ENCODE peak calls at places on chromosomes 16 and 17, in eight cellular contexts. L, V, O, M, G, X, B and I are unnamed samples.

GRCh38 chr16:69848635-69849545 is 86.8 kb downstream of the WWP2 start:
- DNase-seq in M (peak; percentile 59), B (no peak), O (peak; percentile 82), X (peak; percentile 86), L (peak; percentile 81), V (peak; percentile 61), G (peak; percentile 94), I (peak; percentile 45)

GRCh38 chr17:40372031-40372430 is 7.5 kb upstream of the GJD3 start:
- DNase-seq in X (no peak), V (no peak), B (no peak), O (no peak), G (no peak), L (no peak), M (no peak), I (no peak)

GRCh38 chr17:74446551-74447500 is 14.9 kb downstream of the GPRC5C start:
- DNase-seq in O (peak; percentile 68), B (no peak), L (no peak), G (peak; percentile 70), M (no peak), X (no peak), V (peak; percentile 71), I (no peak)

GRCh38 chr17:50532452-50533024 is at the start of gene EPN3:
- DNase-seq in X (no peak), G (no peak), M (peak; percentile 72), L (no peak), B (peak; percentile 88), V (peak; percentile 75), O (no peak), I (no peak)

GRCh38 chr16:69381231-69381630 is 4.6 kb downstream of the TERF2 start:
- DNase-seq in M (no peak), O (no peak), G (no peak), B (no peak), L (no peak), X (no peak), V (no peak), I (no peak)

GRCh38 chr17:77437747-77438146 is 297.0 kb downstream of the SEC14L1 start:
- DNase-seq in M (no peak), X (no peak), L (no peak), V (no peak), G (no peak), O (no peak), B (no peak), I (no peak)

GRCh38 chr17:5587431-5588032 is 3.2 kb upstream of the NLRP1 start:
- DNase-seq in V (no peak), L (peak; percentile 59), O (no peak), M (peak; percentile 81), G (peak; percentile 85), X (peak; percentile 71), B (no peak), I (no peak)

GRCh38 chr17:28716740-28717577 is 709 bp downstream of the RAB34 start:
- DNase-seq in M (peak; percentile 63), V (peak; percentile 67), B (peak; percentile 55), G (peak; percentile 65), O (peak; percentile 58), L (no peak), X (no peak), I (no peak)

GRCh38 chr16:85402910-85403692 is 210.0 kb upstream of the GSE1 start:
- DNase-seq in O (peak; percentile 31), B (no peak), V (peak; percentile 45), L (no peak), X (no peak), G (peak; percentile 84), M (no peak), I (no peak)

GRCh38 chr17:81941484-81942166 is 4.5 kb upstream of the PYCR1 start:
- DNase-seq in O (no peak), L (no peak), G (no peak), X (no peak), B (peak; percentile 66), M (no peak), V (no peak), I (no peak)

GRCh38 chr16:31464348-31464769 is 5.1 kb downstream of the ARMC5 start:
- DNase-seq in X (no peak), B (no peak), L (no peak), V (peak; percentile 45), M (no peak), O (no peak), G (no peak), I (no peak)

GRCh38 chr17:50027639-50028206 is 28.2 kb upstream of the ITGA3 start:
- DNase-seq in G (peak; percentile 93), V (peak; percentile 76), B (peak; percentile 70), M (peak; percentile 67), L (no peak), O (peak; percentile 76), X (peak; percentile 95), I (peak; percentile 94)

DNA sequence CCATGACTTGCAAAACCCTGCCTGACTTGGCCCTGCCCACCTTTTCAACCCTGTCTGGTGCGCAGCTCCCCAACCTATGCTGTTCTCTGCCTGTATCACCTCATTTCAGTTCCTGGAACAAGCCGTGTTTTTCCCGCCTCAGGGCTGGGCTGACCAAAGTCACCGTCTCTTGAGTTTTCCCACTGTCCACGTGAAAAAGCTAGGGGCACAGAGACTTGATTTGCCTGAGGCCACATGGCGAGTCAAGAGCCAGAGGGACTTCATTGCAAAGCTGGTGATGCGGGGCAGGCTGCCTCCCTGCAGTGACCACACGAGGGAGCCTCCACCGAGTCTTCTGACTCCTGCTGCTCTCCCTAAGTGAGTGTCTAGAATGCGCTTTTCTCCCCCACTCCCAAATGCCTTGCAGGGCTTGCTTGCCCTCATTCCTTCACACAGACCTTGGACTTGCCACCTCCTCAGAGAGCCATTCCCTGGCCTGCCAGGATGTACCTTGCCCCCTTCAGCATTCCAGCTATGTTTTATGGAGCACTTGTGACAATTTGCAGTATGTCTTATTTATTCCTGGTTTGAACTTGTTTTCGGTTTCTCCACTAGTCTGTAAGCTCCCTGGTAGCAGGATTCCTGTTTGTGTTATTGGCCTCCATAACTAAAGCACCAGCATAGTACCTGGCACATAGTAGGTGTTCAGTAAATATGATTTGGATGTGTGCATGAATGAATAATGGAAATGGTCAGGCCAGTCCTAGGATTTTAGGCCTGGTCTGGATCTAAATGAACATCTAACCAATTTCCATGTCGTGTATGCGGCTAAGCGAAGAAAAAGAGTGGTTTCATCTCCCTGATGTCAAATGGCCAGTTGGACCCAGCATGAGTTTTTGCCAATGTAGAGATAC is 252.3 kb downstream of the SNX29 start:
- DNase-seq in O (peak; percentile 27), V (no peak), B (peak; percentile 89), G (peak; percentile 62), L (peak; percentile 13), X (peak; percentile 74), M (peak; percentile 85), I (no peak)
- TF ChIP-seq CTCF in O (peak; percentile 39), V (peak; percentile 61), B (peak; percentile 85), G (peak; percentile 90), L (peak; percentile 40), X (peak; percentile 87), M (peak; percentile 74), I (peak; percentile 85)

DNA sequence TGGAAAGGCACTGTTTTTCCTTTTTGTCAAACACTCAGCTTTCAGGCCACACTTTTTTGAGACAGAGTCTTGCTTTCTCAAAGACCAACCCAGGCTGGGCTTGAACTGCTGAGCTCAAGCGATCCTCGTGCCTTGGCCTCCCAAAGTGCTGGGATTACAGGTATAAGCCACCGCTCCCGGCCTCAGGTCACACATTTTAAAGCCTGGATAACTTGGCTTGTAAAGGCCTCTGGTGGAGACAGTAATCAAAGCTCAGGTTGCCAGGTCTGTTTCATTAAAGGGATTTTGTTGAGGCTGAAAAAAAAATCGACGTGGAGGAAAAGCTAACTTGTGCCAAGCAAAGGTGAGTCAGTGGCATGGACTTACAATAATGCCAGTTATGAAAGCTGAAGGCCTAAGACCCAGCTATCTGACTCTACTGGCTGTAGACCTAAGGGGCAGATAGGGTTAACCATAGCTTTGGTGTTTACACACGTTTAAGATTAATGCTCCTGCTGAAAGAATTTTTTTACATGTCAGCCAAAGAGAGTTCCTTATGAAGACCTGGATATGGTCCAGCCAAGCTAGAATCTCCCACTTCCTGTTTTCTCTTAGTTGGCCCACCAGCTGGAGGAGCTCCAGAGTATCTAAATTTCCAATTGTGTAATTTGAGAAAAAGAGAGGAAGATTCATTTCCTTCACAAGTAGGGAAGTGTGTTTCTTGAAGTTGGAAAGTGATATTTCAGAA is 910 bp downstream of the NBR1 start:
- DNase-seq in X (peak; percentile 97), L (peak; percentile 68), O (no peak), V (no peak), B (no peak), G (peak; percentile 95), M (peak; percentile 84), I (peak; percentile 80)
- TF ChIP-seq CTCF in X (peak; percentile 55), L (no peak), O (no peak), V (peak; percentile 26), B (peak; percentile 35), G (peak; percentile 25), M (peak; percentile 38), I (peak; percentile 52)

DNA sequence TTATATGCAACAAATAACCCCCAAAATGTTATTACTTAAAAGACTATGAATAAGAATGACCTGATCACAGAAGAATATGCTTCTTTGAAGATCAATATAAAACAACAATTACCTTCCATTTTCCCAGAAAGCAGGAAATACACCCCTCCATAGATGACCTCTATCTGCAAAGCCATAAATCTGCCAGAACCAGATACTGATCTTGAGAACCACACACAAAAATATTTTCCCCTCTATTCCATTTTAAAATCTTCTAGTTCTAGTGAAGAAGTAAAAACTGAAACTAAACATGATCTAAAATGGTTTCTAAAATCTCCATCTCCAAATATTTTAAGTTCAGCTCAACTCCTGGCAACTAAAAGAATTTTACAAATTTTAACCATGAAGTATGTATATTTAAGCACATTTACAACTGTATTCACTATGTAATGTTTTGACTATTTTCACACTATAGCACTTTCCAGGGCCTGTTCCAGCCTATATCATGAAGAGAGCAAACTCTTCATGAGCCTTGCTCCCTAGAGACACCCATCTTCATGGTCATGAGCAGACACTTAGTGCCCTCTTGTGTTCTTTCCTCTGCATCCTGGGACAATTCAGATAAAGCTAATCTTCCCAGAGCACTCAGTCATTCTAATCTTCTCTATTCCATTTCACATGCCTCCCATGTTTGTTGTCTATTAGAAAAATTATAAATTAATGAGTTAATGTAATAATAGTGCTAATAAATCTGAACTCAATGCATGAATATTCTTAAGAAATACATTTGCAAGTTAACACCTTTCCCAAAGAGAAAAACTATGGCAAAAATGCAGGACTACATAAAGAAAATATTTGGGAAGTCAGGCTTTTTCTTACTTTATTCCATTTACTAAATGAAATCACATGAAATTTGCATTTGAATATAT is 87.0 kb downstream of the HELZ start:
- DNase-seq in G (peak; percentile 63), M (peak; percentile 34), B (no peak), O (no peak), L (no peak), V (no peak), X (peak; percentile 27), I (no peak)
- TF ChIP-seq CTCF in G (peak; percentile 24), M (peak; percentile 45), B (peak; percentile 53), O (no peak), L (no peak), V (no peak), X (peak; percentile 66), I (no peak)

GRCh38 chr16:56783332-56783731 is 53.4 kb downstream of the NUP93 start:
- DNase-seq in X (no peak), L (no peak), M (no peak), V (no peak), B (no peak), G (no peak), O (no peak), I (no peak)

GRCh38 chr16:56780646-56781045 is 50.7 kb downstream of the NUP93 start:
- DNase-seq in B (no peak), M (no peak), V (no peak), X (no peak), G (no peak), L (no peak), O (no peak), I (no peak)

GRCh38 chr16:56779956-56780355 is 50.0 kb downstream of the NUP93 start:
- DNase-seq in M (no peak), V (no peak), G (no peak), X (no peak), B (no peak), L (no peak), O (no peak), I (no peak)

GRCh38 chr16:56777533-56777932 is 47.6 kb downstream of the NUP93 start:
- DNase-seq in X (no peak), V (no peak), B (no peak), G (no peak), M (no peak), O (no peak), L (no peak), I (no peak)

GRCh38 chr16:56781565-56781964 is 51.6 kb downstream of the NUP93 start:
- DNase-seq in G (no peak), V (no peak), X (no peak), L (no peak), M (no peak), O (no peak), B (no peak), I (no peak)
- TF ChIP-seq CTCF in G (no peak), V (no peak), X (no peak), L (no peak), M (no peak), O (no peak), B (no peak), I (no peak)